ENCODE peak calls at places on chromosomes 12 and 14, in four cellular contexts. N is CD8-positive, alpha-beta T cell; G is amniotic stem cell; H is activated B cell treated with CpG ODN at 0.5 μM for 24 hours. Y is an unnamed sample.

GRCh38 chr14:103436533-103436932 is 51.3 kb downstream of the MARK3 start:
- DNase-seq in G (no peak), H (no peak), N (no peak), Y (no peak)

GRCh38 chr12:53313996-53314395 is 7.4 kb downstream of the AAAS start:
- DNase-seq in N (no peak), G (no peak), H (no peak), Y (no peak)

GRCh38 chr12:49891012-49891411 is 12.7 kb downstream of the FAIM2 start:
- DNase-seq in N (no peak), G (no peak), H (no peak), Y (no peak)

GRCh38 chr12:130577348-130577747 is 138.8 kb downstream of the RIMBP2 start:
- DNase-seq in N (no peak), H (no peak), G (no peak), Y (no peak)

GRCh38 chr12:94834036-94834625 is 169.4 kb downstream of the NDUFA12 start:
- DNase-seq in H (no peak), N (no peak), G (no peak), Y (no peak)

GRCh38 chr12:104458645-104459555 is 2.2 kb downstream of the CHST11 start:
- DNase-seq in G (no peak), H (peak), N (no peak), Y (peak)

GRCh38 chr12:56487448-56488040 is 417 bp downstream of the GLS2 start:
- DNase-seq in G (no peak), N (peak), H (no peak), Y (no peak)

GRCh38 chr14:100246809-100247428 is 8.0 kb downstream of the YY1 start:
- DNase-seq in N (no peak), H (no peak), G (no peak), Y (peak)

GRCh38 chr14:101200008-101200649 is 296.6 kb upstream of the RTL1 start:
- DNase-seq in N (no peak), G (no peak), H (no peak), Y (no peak)

GRCh38 chr12:2503036-2503435 is 291.7 kb upstream of the FKBP4 start:
- DNase-seq in G (no peak), H (no peak), N (no peak), Y (no peak)

GRCh38 chr12:45244561-45245348 is 28.9 kb downstream of the ANO6 start:
- DNase-seq in G (no peak), H (no peak), N (no peak), Y (no peak)

GRCh38 chr12:51729331-51729730 is 119.2 kb downstream of the FIGNL2 start:
- DNase-seq in G (no peak), H (no peak), N (no peak), Y (no peak)

GRCh38 chr14:95370076-95370475 is 50.4 kb upstream of the CLMN start:
- DNase-seq in N (no peak), H (no peak), G (no peak), Y (no peak)

GRCh38 chr14:106417224-106418049 is 891.1 kb downstream of the TMEM121 start:
- DNase-seq in H (peak), G (no peak), N (peak), Y (no peak)

GRCh38 chr14:77004711-77005460 is 23.6 kb downstream of the IRF2BPL start:
- DNase-seq in N (no peak), H (no peak), G (no peak), Y (no peak)

GRCh38 chr14:66009104-66009503 is 477.1 kb upstream of the CCDC196 start:
- DNase-seq in N (no peak), G (peak), H (no peak), Y (peak)

GRCh38 chr12:59041241-59042121 is 121.2 kb upstream of the LRIG3 start:
- DNase-seq in G (peak), H (no peak), N (no peak), Y (peak)

GRCh38 chr12:63994704-63995103 is 150.2 kb downstream of the SRGAP1 start:
- DNase-seq in G (no peak), H (no peak), N (no peak), Y (no peak)

GRCh38 chr12:3236345-3237153 is 159.4 kb downstream of the TSPAN9 start:
- DNase-seq in N (no peak), G (no peak), H (no peak), Y (no peak)

GRCh38 chr12:122097641-122098364 is 19.2 kb downstream of the MLXIP start:
- DNase-seq in G (no peak), N (no peak), H (no peak), Y (no peak)

GRCh38 chr12:30067156-30067555 is 283.4 kb upstream of the TMTC1 start:
- DNase-seq in N (no peak), H (no peak), G (peak), Y (no peak)

GRCh38 chr12:32533971-32534590 is 134.7 kb downstream of the FGD4 start:
- DNase-seq in G (no peak), N (no peak), H (no peak), Y (peak)

GRCh38 chr12:60093428-60093827 is 497.6 kb downstream of the SLC16A7 start:
- DNase-seq in N (no peak), H (no peak), G (no peak), Y (no peak)

GRCh38 chr14:80839743-80840142 is 101.8 kb downstream of the CEP128 start:
- DNase-seq in G (no peak), H (no peak), N (no peak), Y (no peak)

GRCh38 chr12:19546611-19547162 is 107.4 kb downstream of the AEBP2 start:
- DNase-seq in G (no peak), H (no peak), N (no peak), Y (no peak)

GRCh38 chr12:51351913-51352532 is 5.5 kb upstream of the CELA1 start:
- DNase-seq in N (peak), H (no peak), G (no peak), Y (peak)

GRCh38 chr12:10634427-10634826 is 21.0 kb upstream of the MAGOHB start:
- DNase-seq in H (no peak), N (no peak), G (peak), Y (no peak)

GRCh38 chr12:114841557-114842251 is 157.7 kb upstream of the TBX3 start:
- DNase-seq in N (no peak), H (no peak), G (no peak), Y (no peak)

GRCh38 chr14:83217492-83217891 is 1683.8 kb upstream of the SEL1L start:
- DNase-seq in N (no peak), G (peak), H (no peak), Y (no peak)

GRCh38 chr14:78074546-78074945 is 95.6 kb upstream of the NRXN3 start:
- DNase-seq in N (no peak), H (no peak), G (no peak), Y (no peak)

GRCh38 chr12:48084066-48084465 is 21.8 kb downstream of the SENP1 start:
- DNase-seq in N (no peak), H (no peak), G (no peak), Y (no peak)

GRCh38 chr14:95891742-95892141 is 15.1 kb downstream of the TUNAR start:
- DNase-seq in H (no peak), N (no peak), G (peak), Y (peak)

GRCh38 chr12:75571651-75572050 is 60.2 kb upstream of the KRR1 start:
- DNase-seq in N (no peak), H (no peak), G (no peak), Y (peak)

GRCh38 chr14:62696261-62696968 is 348.8 kb downstream of the KCNH5 start:
- DNase-seq in G (no peak), N (no peak), H (no peak), Y (no peak)

GRCh38 chr12:10618338-10618987 is 5.1 kb upstream of the MAGOHB start:
- DNase-seq in N (no peak), G (peak), H (no peak), Y (peak)